ENCODE peak calls at places on chromosomes 12 and 14, in four cellular contexts. Q is cardiac muscle cell; G is activated CD4-positive, CD25-positive, alpha-beta regulatory T cell; Z is psoas muscle. L is an unnamed sample.

GRCh38 chr14:29243355-29243754 is 476.8 kb downstream of the FOXG1 start:
- DNase-seq in Q (peak), G (no peak), Z (no peak), L (peak)

GRCh38 chr12:60101715-60102114 is 505.9 kb downstream of the SLC16A7 start:
- DNase-seq in Q (no peak), G (no peak), Z (no peak), L (no peak)

GRCh38 chr12:73863541-73863940 is 674.1 kb upstream of the ATXN7L3B start:
- DNase-seq in Q (no peak), G (no peak), Z (no peak), L (peak)

GRCh38 chr12:64175254-64175945 is 46.7 kb downstream of the KICS2 start:
- DNase-seq in Q (no peak), G (no peak), Z (no peak), L (no peak)

GRCh38 chr12:31300783-31301182 is 25.2 kb downstream of the SINHCAF start:
- DNase-seq in Q (no peak), G (no peak), Z (no peak), L (no peak)

GRCh38 chr12:108633534-108634224 is at the start of gene SELPLG:
- DNase-seq in Q (no peak), G (peak), Z (peak), L (no peak)

GRCh38 chr14:57918791-57919190 is 52.9 kb upstream of the SLC35F4 start:
- DNase-seq in Q (no peak), G (no peak), Z (no peak), L (no peak)

GRCh38 chr14:53149656-53150319 is 3.3 kb downstream of the DDHD1 start:
- DNase-seq in Q (no peak), G (no peak), Z (no peak), L (no peak)

GRCh38 chr14:77177623-77178185 is 3.9 kb upstream of the TMEM63C start:
- DNase-seq in Q (no peak), G (no peak), Z (no peak), L (no peak)

GRCh38 chr12:93847517-93848452 is 170.6 kb downstream of the CRADD start:
- DNase-seq in Q (no peak), G (no peak), Z (no peak), L (no peak)

GRCh38 chr12:106090586-106091411 is 48.0 kb downstream of the NUAK1 start:
- DNase-seq in Q (no peak), G (no peak), Z (peak), L (peak)